ENCODE peak calls at places on chromosomes 3 and 15, in six cellular contexts. Y is thyroid gland; L is body of pancreas; D is hepatocyte; N is CD8-positive, alpha-beta T cell; S is PC-3. J is an unnamed sample. For H3K4me1, the result is how much of the 10 kb centered on the place peaks cover.

GRCh38 chr15:25738171-25738792 is 124.8 kb downstream of the ATP10A start:
- DNase-seq in L (no peak), N (peak), D (no peak), S (no peak), Y (no peak), J (no peak)

GRCh38 chr15:61032600-61033286 is 196.4 kb downstream of the RORA start:
- DNase-seq in Y (peak), D (no peak), S (no peak), N (no peak), L (peak), J (no peak)

GRCh38 chr15:38691951-38692788 is 127.6 kb upstream of the RASGRP1 start:
- DNase-seq in S (no peak), L (no peak), Y (no peak), N (no peak), D (no peak), J (no peak)

GRCh38 chr15:52115598-52116427 is 3.2 kb upstream of the BCL2L10 start:
- DNase-seq in N (no peak), S (no peak), D (no peak), L (peak), Y (no peak), J (no peak)

GRCh38 chr3:105584351-105584790 is 217.7 kb downstream of the ALCAM start:
- DNase-seq in D (no peak), L (no peak), Y (no peak), N (no peak), S (peak), J (no peak)

GRCh38 chr3:179438836-179439235 is 12.4 kb downstream of the GNB4 start:
- DNase-seq in D (no peak), S (no peak), L (no peak), N (no peak), Y (no peak), J (no peak)

GRCh38 chr3:58391156-58391865 is 42.3 kb downstream of the PDHB start:
- DNase-seq in D (no peak), N (no peak), Y (no peak), S (no peak), L (no peak), J (no peak)

GRCh38 chr3:123068227-123069020 is 1.6 kb downstream of the PDIA5 start:
- DNase-seq in N (peak), Y (no peak), D (peak), S (peak), L (no peak), J (no peak)

GRCh38 chr3:172288625-172289024 is 159.6 kb downstream of the GHSR start:
- DNase-seq in D (no peak), S (no peak), L (no peak), Y (no peak), N (no peak), J (no peak)

GRCh38 chr15:36970522-36970921 is 129.8 kb downstream of the MEIS2 start:
- DNase-seq in Y (no peak), L (no peak), D (peak), S (peak), N (no peak), J (no peak)

GRCh38 chr3:9397911-9398714 is 698 bp downstream of the SETD5 start:
- DNase-seq in N (no peak), D (peak), Y (peak), L (peak), S (no peak), J (peak)

GRCh38 chr15:53675832-53676231 is 83.6 kb downstream of the WDR72 start:
- DNase-seq in L (no peak), S (no peak), D (no peak), Y (no peak), N (no peak), J (no peak)

GRCh38 chr3:184381261-184382224 is 1.7 kb downstream of the CHRD start:
- DNase-seq in N (no peak), S (no peak), D (no peak), L (no peak), Y (no peak), J (no peak)

GRCh38 chr3:184584001-184584891 is 22.7 kb downstream of the EPHB3 start:
- DNase-seq in Y (peak), S (no peak), N (no peak), D (no peak), L (no peak), J (no peak)

GRCh38 chr15:26773917-26774316 is 1.1 kb upstream of the GABRB3 start:
- DNase-seq in S (no peak), N (no peak), D (peak), L (no peak), Y (peak), J (no peak)

GRCh38 chr15:79837846-79838245 is 59.0 kb downstream of the MTHFS start:
- DNase-seq in N (no peak), D (no peak), S (no peak), L (no peak), Y (no peak), J (no peak)

GRCh38 chr3:131218196-131218595 is 163.4 kb upstream of the NUDT16 start:
- DNase-seq in L (no peak), S (peak), Y (no peak), N (no peak), D (no peak), J (no peak)

GRCh38 chr3:159882784-159883779 is 105.6 kb upstream of the IL12A start:
- DNase-seq in D (no peak), S (peak), Y (peak), L (no peak), N (no peak), J (no peak)

GRCh38 chr15:100250166-100250800 is 91.5 kb downstream of the ADAMTS17 start:
- DNase-seq in S (no peak), D (no peak), L (no peak), Y (no peak), N (peak), J (no peak)

GRCh38 chr3:124786491-124787241 is 56.4 kb downstream of the UMPS start:
- DNase-seq in S (peak), Y (no peak), L (no peak), N (no peak), D (peak), J (no peak)

GRCh38 chr3:190973760-190974159 is 111.3 kb upstream of the GMNC start:
- DNase-seq in S (no peak), Y (no peak), D (no peak), L (no peak), N (no peak), J (no peak)

GRCh38 chr15:96521386-96521785 is 190.9 kb downstream of the NR2F2 start:
- DNase-seq in S (no peak), D (no peak), N (no peak), Y (no peak), L (no peak), J (no peak)

GRCh38 chr15:77549552-77550274 is 83.0 kb downstream of the LINGO1 start:
- DNase-seq in N (no peak), L (no peak), Y (no peak), S (no peak), D (no peak), J (no peak)

DNA sequence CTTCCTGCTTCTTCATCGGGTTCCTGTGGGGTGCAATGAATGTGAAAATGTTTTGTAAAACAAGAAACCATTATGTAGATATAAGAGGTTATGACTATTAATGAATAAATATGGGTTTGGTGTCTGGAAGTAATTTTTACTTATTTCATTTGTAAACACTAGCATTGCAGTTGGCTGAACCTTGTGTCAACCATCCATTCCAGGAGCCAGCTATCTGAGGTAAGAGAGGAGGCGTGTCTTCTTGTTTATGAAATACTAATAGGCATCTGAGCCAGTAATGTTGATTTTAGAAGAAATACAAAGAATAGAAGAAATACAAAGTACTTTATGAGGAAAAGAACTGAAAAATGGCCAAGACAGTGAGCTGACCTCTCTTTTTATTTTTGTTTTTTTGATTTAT is 187.5 kb downstream of the LPP start:
- DNase-seq in S (no peak), L (no peak), N (no peak), D (no peak), Y (no peak), J (no peak)
- H3K4me1 ChIP-seq in S (under half), L (under half), N (under half), D (under half), Y (under half), J (under half)

DNA sequence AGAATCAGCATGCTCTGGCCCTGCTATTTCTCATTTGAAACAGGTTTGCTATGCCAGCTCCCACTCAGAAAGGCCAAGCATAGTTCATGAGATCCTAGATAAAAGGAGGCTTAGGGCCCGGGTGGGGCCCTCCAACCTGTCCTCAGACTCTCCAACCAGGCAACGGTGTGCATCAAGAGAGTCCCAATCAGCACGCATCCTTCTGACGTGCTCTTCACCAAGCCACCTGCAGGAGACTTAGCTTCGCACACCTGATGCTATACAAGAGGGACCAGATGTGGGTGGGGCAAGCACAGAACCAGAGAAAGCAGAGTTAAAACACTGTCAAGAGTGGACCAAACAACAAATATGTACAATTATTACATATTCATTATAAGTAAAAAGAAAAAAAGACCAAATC is 17.3 kb downstream of the STIMATE start:
- DNase-seq in N (no peak), S (no peak), D (no peak), Y (no peak), L (no peak), J (no peak)
- H3K4me3 ChIP-seq in N (no peak), S (no peak), D (no peak), Y (no peak), L (no peak), J (no peak)

DNA sequence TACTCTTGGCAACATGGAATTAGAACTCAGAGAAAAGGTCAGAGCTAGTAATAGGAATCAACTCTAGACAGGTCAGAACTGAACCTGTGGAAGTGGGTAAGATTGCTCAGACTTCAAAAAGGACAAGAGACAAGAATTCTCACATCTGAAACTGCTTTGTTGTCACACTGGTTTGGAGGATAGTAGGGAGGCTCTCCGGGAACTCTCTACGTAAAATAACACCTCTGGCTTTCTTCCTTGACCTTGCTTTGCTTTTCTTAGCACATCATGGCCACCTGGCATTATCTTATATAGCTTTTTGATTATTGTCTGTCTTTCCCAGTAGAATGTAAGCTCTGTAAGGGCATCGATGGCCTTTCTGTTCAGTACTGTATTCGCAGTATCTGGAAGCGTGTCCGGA is 13.2 kb upstream of the NFKBIZ start:
- DNase-seq in Y (no peak), L (no peak), S (no peak), D (no peak), N (no peak), J (no peak)
- H3K4me1 ChIP-seq in Y (under half), L (under half), S (under half), D (under half), N (under half), J (under half)

GRCh38 chr3:129974451-129975331 is at the start of gene TRH:
- DNase-seq in Y (no peak), S (no peak), N (no peak), D (no peak), L (no peak), J (no peak)
- H3K4me3 ChIP-seq in Y (no peak), S (no peak), N (peak), D (peak), L (no peak), J (no peak)

GRCh38 chr3:15339786-15340215 is 7.4 kb upstream of the SH3BP5 start:
- DNase-seq in L (no peak), D (no peak), Y (no peak), S (peak), N (no peak), J (no peak)

GRCh38 chr3:15337963-15338362 is 5.6 kb upstream of the SH3BP5 start:
- DNase-seq in L (no peak), S (no peak), D (no peak), N (no peak), Y (no peak), J (no peak)

GRCh38 chr3:15336057-15336456 is 3.7 kb upstream of the SH3BP5 start:
- DNase-seq in D (no peak), S (no peak), L (no peak), N (no peak), Y (no peak), J (no peak)

GRCh38 chr3:15341030-15341726 is 8.8 kb upstream of the SH3BP5 start:
- DNase-seq in D (no peak), L (no peak), Y (no peak), S (no peak), N (no peak), J (no peak)

GRCh38 chr3:15339001-15339400 is 6.6 kb upstream of the SH3BP5 start:
- DNase-seq in S (no peak), N (no peak), Y (no peak), L (no peak), D (no peak), J (no peak)
- H3K4me1 ChIP-seq in S (under half), N (under half), Y (under half), L (under half), D (under half), J (under half)

DNA sequence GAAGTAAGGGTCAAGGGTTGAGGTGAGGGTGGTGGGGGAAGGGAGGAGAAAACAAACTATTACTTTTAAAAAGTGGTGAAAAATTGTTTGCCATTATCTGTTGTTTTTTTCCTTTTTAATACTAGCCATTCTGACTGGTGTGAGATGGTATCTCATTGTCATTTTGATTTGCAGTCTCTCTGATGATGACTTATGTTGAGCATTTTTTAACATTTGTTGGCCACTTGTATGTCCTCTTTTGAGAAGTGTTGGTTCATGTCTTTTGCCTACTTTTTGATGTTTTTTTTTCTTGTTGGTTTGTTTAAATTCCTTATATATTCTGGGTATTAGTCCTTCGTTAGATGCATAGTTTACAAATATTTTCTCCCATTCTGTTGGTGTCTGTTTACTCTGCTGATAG is 185.9 kb upstream of the ANKRD28 start:
- DNase-seq in S (no peak), Y (no peak), L (no peak), D (no peak), N (no peak), J (no peak)
- H3K4me3 ChIP-seq in S (peak), Y (no peak), L (no peak), D (no peak), N (no peak), J (no peak)

GRCh38 chr3:56990295-56991015 is 70.0 kb upstream of the SPATA12 start:
- DNase-seq in D (peak), L (no peak), N (no peak), S (peak), Y (no peak), J (no peak)
- H3K4me1 ChIP-seq in D (under half), L (under half), N (under half), S (under half), Y (under half), J (under half)

GRCh38 chr3:196754215-196754937 is 14.7 kb downstream of the PAK2 start:
- DNase-seq in D (peak), Y (no peak), L (no peak), S (no peak), N (no peak), J (no peak)

GRCh38 chr3:196757876-196758739 is 18.5 kb downstream of the PAK2 start:
- DNase-seq in N (no peak), D (peak), S (peak), Y (no peak), L (no peak), J (no peak)

GRCh38 chr3:196753201-196753600 is 13.5 kb downstream of the PAK2 start:
- DNase-seq in D (no peak), Y (no peak), S (no peak), N (no peak), L (no peak), J (no peak)

GRCh38 chr3:196756738-196757137 is 17.1 kb downstream of the PAK2 start:
- DNase-seq in N (no peak), D (no peak), L (no peak), Y (no peak), S (no peak), J (no peak)
- H3K4me3 ChIP-seq in N (no peak), D (no peak), L (no peak), Y (no peak), S (no peak), J (no peak)

J was measured in uterus.